ENCODE peak calls at places on chromosomes 5 and 9, in ten cellular contexts. B is H9; W is heart left ventricle; J is cardiac fibroblast; L is endothelial cell; E is lower leg skin; O is activated CD8-positive, alpha-beta T cell treated with anti-CD3 and anti-CD28 coated beads for 36 hours; U is A549; A is upper lobe of right lung; S is lower lobe of right lung. X is an unnamed sample.
A peak's percentile ranks its signal among the peaks of the same experiment; 100 is the strongest.

GRCh38 chr9:101398930-101399640 is 434 bp downstream of the ZNF189 start:
- DNase-seq in B (no peak), W (peak; percentile 28), J (peak; percentile 16), L (no peak), E (peak; percentile 25), O (peak; percentile 15), U (peak; percentile 3), A (no peak), S (no peak), X (no peak)

GRCh38 chr5:16930487-16930886 is 5.6 kb downstream of the MYO10 start:
- DNase-seq in B (no peak), W (no peak), J (no peak), L (no peak), E (no peak), O (no peak), U (no peak), A (no peak), S (no peak), X (no peak)

GRCh38 chr5:159097461-159098284 is 2.0 kb downstream of the EBF1 start:
- DNase-seq in B (peak; percentile 39), W (peak; percentile 57), J (peak; percentile 69), L (peak; percentile 33), E (peak; percentile 36), O (peak; percentile 17), U (no peak), A (no peak), S (peak; percentile 46), X (no peak)

GRCh38 chr9:120689860-120690259 is 24.4 kb downstream of the MEGF9 start:
- DNase-seq in B (no peak), W (no peak), J (peak; percentile 74), L (no peak), E (no peak), O (no peak), U (no peak), A (no peak), S (no peak), X (no peak)

GRCh38 chr5:124738751-124739559 is 7.5 kb downstream of the ZNF608 start:
- DNase-seq in B (peak; percentile 79), W (no peak), J (no peak), L (peak; percentile 38), E (no peak), O (no peak), U (no peak), A (no peak), S (no peak), X (peak; percentile 43)

GRCh38 chr9:89790542-89791109 is 185.8 kb downstream of the GADD45G start:
- DNase-seq in B (no peak), W (no peak), J (no peak), L (no peak), E (no peak), O (no peak), U (no peak), A (peak; percentile 25), S (peak; percentile 10), X (no peak)

GRCh38 chr9:100468041-100468440 is 4.9 kb upstream of the TMEFF1 start:
- DNase-seq in B (no peak), W (no peak), J (no peak), L (no peak), E (no peak), O (no peak), U (no peak), A (no peak), S (no peak), X (no peak)

GRCh38 chr9:132996526-132996925 is 18.0 kb downstream of the GFI1B start:
- DNase-seq in B (no peak), W (no peak), J (no peak), L (no peak), E (no peak), O (no peak), U (no peak), A (no peak), S (peak; percentile 20), X (no peak)

GRCh38 chr9:75591972-75592371 is 298.5 kb upstream of the PCSK5 start:
- DNase-seq in B (no peak), W (no peak), J (no peak), L (no peak), E (peak; percentile 42), O (no peak), U (no peak), A (no peak), S (no peak), X (no peak)

GRCh38 chr5:79396265-79396664 is 117.7 kb downstream of the HOMER1 start:
- DNase-seq in B (no peak), W (no peak), J (peak; percentile 37), L (no peak), E (no peak), O (no peak), U (no peak), A (no peak), S (no peak), X (no peak)

GRCh38 chr9:137785704-137786161 is 91.8 kb upstream of the CACNA1B start:
- DNase-seq in B (peak; percentile 42), W (no peak), J (no peak), L (no peak), E (no peak), O (no peak), U (no peak), A (peak; percentile 54), S (no peak), X (no peak)

GRCh38 chr5:120552638-120553037 is 88.5 kb downstream of the PRR16 start:
- DNase-seq in B (no peak), W (no peak), J (peak; percentile 64), L (no peak), E (no peak), O (no peak), U (no peak), A (no peak), S (no peak), X (no peak)

GRCh38 chr5:90709323-90710148 is 150.9 kb downstream of the ADGRV1 start:
- DNase-seq in B (peak; percentile 50), W (peak; percentile 21), J (peak; percentile 58), L (peak; percentile 57), E (peak; percentile 16), O (peak; percentile 31), U (peak; percentile 53), A (no peak), S (no peak), X (peak; percentile 51)

GRCh38 chr5:114412509-114413171 is 50.8 kb downstream of the KCNN2 start:
- DNase-seq in B (no peak), W (no peak), J (peak; percentile 20), L (no peak), E (no peak), O (no peak), U (no peak), A (no peak), S (no peak), X (no peak)

GRCh38 chr5:65663804-65664521 is 39.1 kb downstream of the SHLD3 start:
- DNase-seq in B (no peak), W (no peak), J (peak; percentile 26), L (peak; percentile 37), E (no peak), O (no peak), U (peak; percentile 29), A (no peak), S (no peak), X (no peak)

GRCh38 chr5:53871772-53872171 is 311.3 kb downstream of the NDUFS4 start:
- DNase-seq in B (no peak), W (no peak), J (no peak), L (no peak), E (no peak), O (no peak), U (no peak), A (no peak), S (no peak), X (no peak)

GRCh38 chr5:149915392-149916260 is 29.0 kb downstream of the PDE6A start:
- DNase-seq in B (no peak), W (no peak), J (peak; percentile 58), L (no peak), E (no peak), O (no peak), U (no peak), A (no peak), S (no peak), X (peak; percentile 38)

GRCh38 chr9:20478780-20479179 is 143.5 kb downstream of the MLLT3 start:
- DNase-seq in B (no peak), W (no peak), J (no peak), L (no peak), E (no peak), O (no peak), U (no peak), A (no peak), S (no peak), X (no peak)
- TF ChIP-seq CTCF in B (no peak), W (no peak), J (no peak), L (no peak), E (no peak), O (no peak), U (no peak), A (no peak), S (no peak), X (no peak)

GRCh38 chr5:1244976-1245375 is 19.8 kb downstream of the SLC6A18 start:
- DNase-seq in B (no peak), W (no peak), J (no peak), L (peak; percentile 68), E (no peak), O (no peak), U (no peak), A (no peak), S (no peak), X (peak; percentile 86)
- TF ChIP-seq CTCF in B (peak; percentile 28), W (no peak), J (no peak), L (no peak), E (no peak), O (no peak), U (peak; percentile 10), A (no peak), S (no peak), X (peak; percentile 89)

DNA sequence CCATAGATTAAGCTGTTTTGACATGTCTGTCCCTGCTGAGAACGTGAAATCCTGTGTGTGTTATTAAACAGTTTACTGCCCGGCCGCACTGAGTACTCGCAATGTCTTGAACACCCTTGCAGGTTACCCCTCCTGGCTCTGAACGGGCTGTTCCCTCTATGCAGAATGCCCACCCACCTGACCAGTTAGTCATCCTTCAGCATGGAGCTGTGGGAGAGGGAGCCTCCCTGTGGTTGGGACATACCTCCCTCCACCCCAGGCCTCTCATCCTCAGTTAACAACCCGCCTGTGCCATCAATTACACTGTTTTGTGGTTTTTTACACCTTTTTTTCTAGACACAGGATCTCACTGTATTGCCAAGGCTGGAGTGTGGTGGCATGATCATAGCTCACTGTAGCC is 26.0 kb downstream of the TJP2 start:
- DNase-seq in B (no peak), W (no peak), J (peak; percentile 52), L (no peak), E (no peak), O (no peak), U (no peak), A (no peak), S (no peak), X (no peak)
- TF ChIP-seq CTCF in B (no peak), W (no peak), J (no peak), L (no peak), E (no peak), O (no peak), U (no peak), A (no peak), S (no peak), X (no peak)

DNA sequence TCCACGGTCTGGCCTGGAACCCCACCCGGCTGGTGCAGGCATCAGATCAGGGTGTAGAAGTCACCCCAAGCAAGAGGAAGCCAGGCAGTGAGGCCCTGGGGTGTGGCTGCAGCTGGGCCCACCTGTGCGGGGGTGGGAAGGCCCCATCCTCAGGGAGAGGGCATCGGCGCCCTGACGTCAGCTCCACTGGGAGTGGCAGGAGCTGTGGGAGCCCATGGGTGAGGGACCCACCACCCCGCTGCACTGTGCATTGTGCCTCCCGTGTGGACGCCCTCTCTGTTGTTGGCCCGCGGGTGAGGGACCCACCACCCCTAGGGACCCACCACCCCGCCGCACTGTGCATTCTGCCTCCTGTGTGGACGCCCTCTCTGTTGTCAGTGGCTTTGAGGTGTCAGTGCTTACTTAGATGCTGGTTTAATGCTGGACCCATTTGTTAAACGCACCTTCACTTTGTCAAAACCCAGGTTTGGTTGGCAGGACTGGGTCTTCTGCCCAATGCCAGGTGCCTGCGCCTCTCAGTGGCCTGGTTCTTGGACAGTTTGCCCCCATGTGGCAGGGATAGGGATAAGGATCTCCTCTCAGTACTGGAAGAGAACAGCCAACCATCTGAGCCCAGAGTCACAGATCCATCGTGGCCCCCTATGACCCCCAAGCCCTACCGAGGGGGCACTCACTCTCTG is 6.9 kb upstream of the EXOC3 start:
- DNase-seq in B (peak; percentile 47), W (no peak), J (peak; percentile 43), L (peak; percentile 35), E (no peak), O (no peak), U (peak; percentile 43), A (peak; percentile 53), S (peak; percentile 43), X (peak; percentile 59)
- TF ChIP-seq CTCF in B (peak; percentile 59), W (peak; percentile 10), J (peak; percentile 54), L (no peak), E (no peak), O (no peak), U (peak; percentile 41), A (peak; percentile 24), S (no peak), X (peak; percentile 78)

X was measured in WERI-Rb-1.